ENCODE peak calls at places on chromosomes 12 and 14, in six cellular contexts. One of them, this sample, is unnamed.

GRCh38 chr14:61231810-61232209 is 49.3 kb downstream of the TMEM30B start:
- DNase-seq in GM20000: no peak
- DNase-seq in IMR-90: no peak
- DNase-seq in astrocyte of the cerebellum: no peak
- DNase-seq in thyroid gland: no peak
- DNase-seq in HFFc6: no peak
- DNase-seq in this sample: no peak

GRCh38 chr12:128091931-128092330 is 175.0 kb upstream of the TMEM132C start:
- DNase-seq in GM20000: no peak
- DNase-seq in IMR-90: no peak
- DNase-seq in astrocyte of the cerebellum: no peak
- DNase-seq in thyroid gland: no peak
- DNase-seq in HFFc6: no peak
- DNase-seq in this sample: no peak

GRCh38 chr14:101508948-101509729 is 52.2 kb upstream of the DIO3 start:
- DNase-seq in GM20000: no peak
- DNase-seq in IMR-90: no peak
- DNase-seq in astrocyte of the cerebellum: no peak
- DNase-seq in thyroid gland: no peak
- DNase-seq in HFFc6: no peak
- DNase-seq in this sample: no peak

GRCh38 chr12:106425061-106425706 is 67.6 kb downstream of the POLR3B start:
- DNase-seq in GM20000: no peak
- DNase-seq in IMR-90: no peak
- DNase-seq in astrocyte of the cerebellum: no peak
- DNase-seq in thyroid gland: no peak
- DNase-seq in HFFc6: no peak
- DNase-seq in this sample: no peak

GRCh38 chr14:96915478-96915877 is 118.3 kb downstream of the VRK1 start:
- DNase-seq in GM20000: no peak
- DNase-seq in IMR-90: no peak
- DNase-seq in astrocyte of the cerebellum: no peak
- DNase-seq in thyroid gland: no peak
- DNase-seq in HFFc6: no peak
- DNase-seq in this sample: no peak

GRCh38 chr12:118645219-118645618 is 268.9 kb downstream of the SUDS3 start:
- DNase-seq in GM20000: no peak
- DNase-seq in IMR-90: no peak
- DNase-seq in astrocyte of the cerebellum: no peak
- DNase-seq in thyroid gland: peak
- DNase-seq in HFFc6: no peak
- DNase-seq in this sample: no peak

GRCh38 chr14:79356040-79356439 is 855.3 kb downstream of the DIO2 start:
- DNase-seq in GM20000: no peak
- DNase-seq in IMR-90: peak
- DNase-seq in astrocyte of the cerebellum: no peak
- DNase-seq in thyroid gland: no peak
- DNase-seq in HFFc6: no peak
- DNase-seq in this sample: no peak

GRCh38 chr12:94644622-94645021 is 5.7 kb downstream of the TMCC3 start:
- DNase-seq in GM20000: no peak
- DNase-seq in IMR-90: peak
- DNase-seq in astrocyte of the cerebellum: no peak
- DNase-seq in thyroid gland: peak
- DNase-seq in HFFc6: no peak
- DNase-seq in this sample: peak

GRCh38 chr12:43216490-43216889 is 335.5 kb downstream of the ADAMTS20 start:
- DNase-seq in GM20000: no peak
- DNase-seq in IMR-90: no peak
- DNase-seq in astrocyte of the cerebellum: no peak
- DNase-seq in thyroid gland: no peak
- DNase-seq in HFFc6: no peak
- DNase-seq in this sample: no peak

GRCh38 chr12:68207276-68207675 is 18.3 kb downstream of the IL26 start:
- DNase-seq in GM20000: no peak
- DNase-seq in IMR-90: no peak
- DNase-seq in astrocyte of the cerebellum: no peak
- DNase-seq in thyroid gland: no peak
- DNase-seq in HFFc6: no peak
- DNase-seq in this sample: no peak

GRCh38 chr14:104882991-104883660 is 18.1 kb downstream of the CEP170B start:
- DNase-seq in GM20000: no peak
- DNase-seq in IMR-90: no peak
- DNase-seq in astrocyte of the cerebellum: no peak
- DNase-seq in thyroid gland: no peak
- DNase-seq in HFFc6: no peak
- DNase-seq in this sample: no peak

GRCh38 chr12:14317362-14318146 is 47.9 kb upstream of the ATF7IP start:
- DNase-seq in GM20000: no peak
- DNase-seq in IMR-90: no peak
- DNase-seq in astrocyte of the cerebellum: no peak
- DNase-seq in thyroid gland: no peak
- DNase-seq in HFFc6: no peak
- DNase-seq in this sample: no peak

GRCh38 chr12:127548123-127548553 is 718.8 kb upstream of the TMEM132C start:
- DNase-seq in GM20000: no peak
- DNase-seq in IMR-90: peak
- DNase-seq in astrocyte of the cerebellum: peak
- DNase-seq in thyroid gland: no peak
- DNase-seq in HFFc6: peak
- DNase-seq in this sample: no peak

GRCh38 chr14:91204657-91205056 is 39.8 kb downstream of the GPR68 start:
- DNase-seq in GM20000: no peak
- DNase-seq in IMR-90: no peak
- DNase-seq in astrocyte of the cerebellum: no peak
- DNase-seq in thyroid gland: no peak
- DNase-seq in HFFc6: no peak
- DNase-seq in this sample: no peak

GRCh38 chr12:58655375-58655774 is 264.9 kb downstream of the LRIG3 start:
- DNase-seq in GM20000: no peak
- DNase-seq in IMR-90: no peak
- DNase-seq in astrocyte of the cerebellum: no peak
- DNase-seq in thyroid gland: no peak
- DNase-seq in HFFc6: no peak
- DNase-seq in this sample: no peak

GRCh38 chr12:25119020-25119419 is 75.9 kb downstream of the DNAI7 start:
- DNase-seq in GM20000: peak
- DNase-seq in IMR-90: no peak
- DNase-seq in astrocyte of the cerebellum: no peak
- DNase-seq in thyroid gland: no peak
- DNase-seq in HFFc6: no peak
- DNase-seq in this sample: no peak
- TF ChIP-seq CTCF in GM20000: peak
- TF ChIP-seq CTCF in IMR-90: no peak
- TF ChIP-seq CTCF in astrocyte of the cerebellum: no peak
- TF ChIP-seq CTCF in thyroid gland: no peak
- TF ChIP-seq CTCF in HFFc6: peak
- TF ChIP-seq CTCF in this sample: peak

DNA sequence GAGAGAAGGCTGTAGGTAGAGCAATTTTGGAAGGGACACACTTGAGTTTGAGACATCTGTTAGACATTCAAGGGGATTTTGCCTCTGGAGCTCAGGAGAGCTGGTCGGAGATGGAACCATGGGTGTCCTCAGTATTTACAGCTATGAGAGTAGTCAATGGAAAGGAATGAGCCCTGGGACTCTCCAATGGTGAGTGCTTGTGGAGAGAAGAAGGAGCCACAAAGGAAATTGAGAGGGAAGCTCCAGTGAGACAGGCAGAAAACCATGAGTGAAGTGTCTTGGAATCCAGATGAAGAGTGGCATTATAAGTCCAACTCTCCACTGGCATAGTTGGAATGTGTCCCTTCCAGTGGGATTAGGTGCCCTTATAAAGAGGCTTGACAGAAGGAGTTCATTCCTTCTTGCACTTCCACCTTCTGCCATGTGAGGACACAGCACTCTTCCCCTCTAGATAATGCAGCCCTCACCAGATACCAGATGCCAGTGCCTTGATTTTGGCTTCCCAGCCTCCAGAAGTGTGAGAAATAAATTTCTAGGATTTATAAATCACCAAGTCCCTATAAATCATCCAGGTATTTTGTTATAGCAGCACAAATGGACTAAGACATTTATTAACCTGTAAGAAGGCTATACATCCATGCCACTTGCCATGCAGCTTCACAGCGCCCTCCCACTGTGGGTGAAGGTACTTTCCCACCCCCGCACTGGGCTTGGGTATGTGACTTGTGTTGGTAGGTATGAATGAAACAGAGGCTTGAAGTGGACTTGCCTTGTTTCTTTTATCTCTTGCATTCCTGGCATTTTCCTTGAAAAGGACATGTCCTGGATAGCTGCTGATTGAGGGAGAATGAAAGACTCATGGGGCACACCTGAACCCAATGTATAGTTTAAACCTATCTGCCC is 27.3 kb downstream of the LLPH start:
- DNase-seq in GM20000: no peak
- DNase-seq in IMR-90: peak
- DNase-seq in astrocyte of the cerebellum: no peak
- DNase-seq in thyroid gland: no peak
- DNase-seq in HFFc6: peak
- DNase-seq in this sample: no peak
- TF ChIP-seq CTCF in GM20000: no peak
- TF ChIP-seq CTCF in IMR-90: peak
- TF ChIP-seq CTCF in astrocyte of the cerebellum: peak
- TF ChIP-seq CTCF in thyroid gland: no peak
- TF ChIP-seq CTCF in HFFc6: peak
- TF ChIP-seq CTCF in this sample: peak

GRCh38 chr14:77141592-77142288 is at the start of gene ZDHHC22:
- DNase-seq in GM20000: no peak
- DNase-seq in IMR-90: no peak
- DNase-seq in astrocyte of the cerebellum: no peak
- DNase-seq in thyroid gland: peak
- DNase-seq in HFFc6: no peak
- DNase-seq in this sample: no peak

GRCh38 chr14:77139540-77140342 is 1.9 kb downstream of the ZDHHC22 start:
- DNase-seq in GM20000: peak
- DNase-seq in IMR-90: no peak
- DNase-seq in astrocyte of the cerebellum: no peak
- DNase-seq in thyroid gland: no peak
- DNase-seq in HFFc6: no peak
- DNase-seq in this sample: no peak

GRCh38 chr14:77140343-77140936 is 1.2 kb downstream of the ZDHHC22 start:
- DNase-seq in GM20000: no peak
- DNase-seq in IMR-90: no peak
- DNase-seq in astrocyte of the cerebellum: no peak
- DNase-seq in thyroid gland: no peak
- DNase-seq in HFFc6: no peak
- DNase-seq in this sample: no peak

GRCh38 chr14:77142289-77142814 is 761 bp upstream of the ZDHHC22 start:
- DNase-seq in GM20000: no peak
- DNase-seq in IMR-90: no peak
- DNase-seq in astrocyte of the cerebellum: no peak
- DNase-seq in thyroid gland: no peak
- DNase-seq in HFFc6: no peak
- DNase-seq in this sample: no peak

DNA sequence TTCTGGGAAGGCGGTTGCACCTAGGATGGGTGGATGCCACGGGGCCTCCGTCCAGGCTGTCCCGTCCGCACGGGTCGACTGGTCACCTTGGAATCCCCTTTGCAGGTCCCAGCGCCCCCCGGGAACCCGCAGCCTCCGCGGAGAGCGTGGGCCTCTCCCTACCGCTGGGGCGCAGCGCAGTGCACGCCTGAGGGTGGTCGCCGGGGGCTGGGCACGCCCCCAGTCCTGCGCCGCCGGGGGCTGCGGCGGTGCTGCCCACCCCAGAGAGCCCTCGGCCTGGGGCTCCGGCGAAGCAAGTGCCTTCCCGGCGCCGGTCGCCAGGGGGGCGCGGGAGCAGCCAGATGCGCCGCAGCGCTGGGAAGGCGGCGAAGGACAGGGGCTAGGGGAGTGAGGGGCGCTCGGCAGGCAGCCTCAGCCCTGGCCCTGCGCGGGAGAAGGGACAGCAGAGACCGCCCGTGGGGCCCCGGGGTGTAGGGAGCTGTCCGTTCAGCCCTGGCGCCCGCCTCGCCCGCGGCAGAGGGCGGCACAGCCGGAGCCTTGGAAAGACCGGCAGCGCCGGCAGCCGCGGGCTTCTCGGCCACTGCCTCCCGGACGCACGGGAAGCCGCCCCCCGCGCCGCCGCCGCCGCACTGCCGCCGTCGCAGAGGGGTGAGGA is 527 bp downstream of the ZDHHC22 start:
- DNase-seq in GM20000: peak
- DNase-seq in IMR-90: peak
- DNase-seq in astrocyte of the cerebellum: no peak
- DNase-seq in thyroid gland: peak
- DNase-seq in HFFc6: no peak
- DNase-seq in this sample: no peak
- TF ChIP-seq CTCF in GM20000: no peak
- TF ChIP-seq CTCF in IMR-90: peak
- TF ChIP-seq CTCF in astrocyte of the cerebellum: peak
- TF ChIP-seq CTCF in thyroid gland: no peak
- TF ChIP-seq CTCF in HFFc6: peak
- TF ChIP-seq CTCF in this sample: peak

GRCh38 chr12:12356467-12356885 is 402 bp upstream of the BORCS5 start:
- DNase-seq in GM20000: no peak
- DNase-seq in IMR-90: no peak
- DNase-seq in astrocyte of the cerebellum: no peak
- DNase-seq in thyroid gland: no peak
- DNase-seq in HFFc6: no peak
- DNase-seq in this sample: no peak

GRCh38 chr12:12357697-12358476 is 1.0 kb downstream of the BORCS5 start:
- DNase-seq in GM20000: peak
- DNase-seq in IMR-90: peak
- DNase-seq in astrocyte of the cerebellum: no peak
- DNase-seq in thyroid gland: no peak
- DNase-seq in HFFc6: peak
- DNase-seq in this sample: peak

GRCh38 chr12:12353807-12354206 is 3.1 kb upstream of the BORCS5 start:
- DNase-seq in GM20000: no peak
- DNase-seq in IMR-90: no peak
- DNase-seq in astrocyte of the cerebellum: no peak
- DNase-seq in thyroid gland: no peak
- DNase-seq in HFFc6: no peak
- DNase-seq in this sample: no peak

GRCh38 chr12:12358528-12358927 is 1.6 kb downstream of the BORCS5 start:
- DNase-seq in GM20000: no peak
- DNase-seq in IMR-90: no peak
- DNase-seq in astrocyte of the cerebellum: no peak
- DNase-seq in thyroid gland: no peak
- DNase-seq in HFFc6: no peak
- DNase-seq in this sample: no peak

DNA sequence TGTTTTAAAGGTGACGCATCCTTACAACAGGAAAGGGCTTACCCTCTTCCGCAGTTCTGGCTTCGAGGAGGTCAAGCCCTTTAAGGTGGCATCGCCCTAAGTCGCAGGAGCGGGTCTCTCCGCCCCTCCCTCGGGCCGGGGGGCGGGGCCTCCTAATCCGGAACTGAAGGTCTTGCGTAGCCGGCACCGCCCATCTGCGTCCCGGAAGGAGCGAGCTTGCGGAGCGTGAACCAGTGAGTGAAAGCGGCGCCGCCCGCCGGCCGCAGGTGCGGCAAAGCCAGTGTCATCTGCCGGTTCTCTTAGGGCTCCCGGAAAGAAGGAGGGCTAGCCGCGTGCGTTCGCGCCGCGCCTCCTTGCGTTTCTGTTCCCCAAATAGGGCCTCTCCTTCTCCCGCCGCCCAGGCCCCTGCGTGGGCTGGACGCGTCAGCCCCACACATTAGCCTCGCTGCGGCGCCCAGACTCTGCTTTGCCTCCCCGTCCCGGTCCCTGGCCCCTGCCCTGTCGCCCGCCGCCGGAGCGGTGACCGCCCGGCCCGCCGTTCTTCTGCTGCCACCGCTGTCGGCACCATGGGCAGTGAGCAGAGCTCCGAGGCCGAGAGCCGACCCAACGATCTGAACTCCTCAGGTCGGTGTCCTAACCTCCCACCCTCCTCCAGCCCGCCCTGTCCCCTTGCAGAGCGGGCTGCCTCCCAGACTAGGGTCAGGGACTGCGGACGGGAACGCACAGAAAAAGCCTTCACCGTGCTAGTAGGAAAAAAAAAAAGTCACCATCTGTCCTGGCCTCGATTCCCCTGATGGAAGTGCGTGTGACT is at the start of gene BORCS5:
- DNase-seq in GM20000: peak
- DNase-seq in IMR-90: peak
- DNase-seq in astrocyte of the cerebellum: peak
- DNase-seq in thyroid gland: peak
- DNase-seq in HFFc6: peak
- DNase-seq in this sample: peak
- TF ChIP-seq CTCF in GM20000: no peak
- TF ChIP-seq CTCF in IMR-90: no peak
- TF ChIP-seq CTCF in astrocyte of the cerebellum: peak
- TF ChIP-seq CTCF in thyroid gland: no peak
- TF ChIP-seq CTCF in HFFc6: peak
- TF ChIP-seq CTCF in this sample: peak

This sample was measured in foreskin keratinocyte.